ENCODE peak calls at places on chromosomes 1 and 21, in ten cellular contexts. J is testis; B is thyroid gland; X is HCT116; P is A673; U is CD8-positive, alpha-beta memory T cell; F is adipocyte; Y is colonic mucosa; M is uterus; D is HAP-1. R is an unnamed sample.

GRCh38 chr1:118963138-118963455 is 25.0 kb downstream of the TBX15 start:
- DNase-seq in D (no peak), J (no peak), P (no peak), F (no peak), M (no peak), X (no peak), Y (no peak), B (no peak), U (no peak), R (no peak)

GRCh38 chr1:56025942-56026341 is 553.4 kb downstream of the PLPP3 start:
- DNase-seq in M (no peak), X (no peak), B (no peak), U (no peak), F (peak; percentile 4), Y (no peak), P (no peak), D (no peak), J (no peak), R (no peak)

GRCh38 chr1:21496886-21497285 is 12.3 kb upstream of the ALPL start:
- DNase-seq in Y (no peak), P (no peak), M (no peak), J (no peak), F (no peak), X (no peak), U (no peak), D (no peak), B (no peak), R (no peak)

GRCh38 chr1:201016211-201016651 is 7.3 kb downstream of the KIF21B start:
- DNase-seq in P (peak; percentile 87), J (no peak), U (no peak), B (peak; percentile 19), M (no peak), X (no peak), Y (peak; percentile 77), F (peak; percentile 55), D (no peak), R (no peak)

GRCh38 chr21:39048064-39048463 is 135.2 kb downstream of the PSMG1 start:
- DNase-seq in F (no peak), U (no peak), B (peak; percentile 22), J (no peak), P (peak; percentile 12), M (no peak), D (no peak), Y (peak; percentile 65), X (no peak), R (no peak)

GRCh38 chr1:162908780-162909179 is 47.8 kb upstream of the CCDC190 start:
- DNase-seq in Y (no peak), J (no peak), X (no peak), M (no peak), B (no peak), P (no peak), D (no peak), F (peak; percentile 61), U (no peak), R (no peak)

GRCh38 chr1:165841582-165842362 is 14.4 kb downstream of the UCK2 start:
- DNase-seq in Y (no peak), M (no peak), B (no peak), X (no peak), P (peak; percentile 23), D (no peak), F (peak; percentile 7), U (no peak), J (no peak), R (no peak)

GRCh38 chr1:174158767-174159252 is 510 bp upstream of the RABGAP1L start:
- DNase-seq in B (no peak), U (peak; percentile 19), Y (no peak), J (no peak), D (no peak), M (no peak), F (no peak), P (no peak), X (no peak), R (no peak)

GRCh38 chr1:219790834-219791615 is 137.3 kb downstream of the SLC30A10 start:
- DNase-seq in F (peak; percentile 28), U (no peak), J (no peak), M (no peak), D (no peak), X (no peak), B (no peak), Y (no peak), P (no peak), R (no peak)

GRCh38 chr1:25561426-25562100 is 18.2 kb downstream of the LDLRAP1 start:
- DNase-seq in U (no peak), Y (peak; percentile 50), M (no peak), P (no peak), F (no peak), J (no peak), D (no peak), X (no peak), B (no peak), R (no peak)

DNA sequence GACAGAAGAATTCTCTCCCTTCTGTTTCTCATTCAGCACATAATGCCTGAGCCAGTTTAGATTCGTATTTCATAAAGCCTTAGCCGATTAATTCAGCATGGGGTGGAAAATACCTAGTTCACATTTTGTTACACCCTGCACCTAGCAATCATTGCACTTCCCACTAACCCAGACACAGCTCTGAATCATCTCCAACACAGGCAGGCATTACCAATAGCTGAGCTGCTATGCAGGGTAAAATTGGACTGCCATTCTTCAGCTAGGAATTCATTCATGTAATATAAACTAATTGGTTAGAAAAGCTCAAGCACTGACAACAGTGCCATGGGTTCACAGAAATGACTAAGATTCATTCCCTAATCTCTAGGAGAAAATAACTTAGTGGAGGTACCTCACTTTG is 26.9 kb upstream of the NKAIN1 start:
- DNase-seq in D (no peak), X (no peak), M (no peak), P (no peak), F (peak; percentile 20), U (no peak), J (no peak), B (no peak), Y (no peak), R (no peak)
- H3K36me3 ChIP-seq in D (peaks cover 80% of the 10 kb centered on the region), X (peaks cover 50% of the 10 kb centered on the region), M (no peaks in the 10 kb centered on the region), P (peaks cover 74% of the 10 kb centered on the region), F (peaks cover 94% of the 10 kb centered on the region), U (peaks cover 41% of the 10 kb centered on the region), J (no peaks in the 10 kb centered on the region), B (peaks cover 28% of the 10 kb centered on the region), Y (peaks cover 18% of the 10 kb centered on the region), R (no peaks in the 10 kb centered on the region)

GRCh38 chr1:4741876-4742423 is 87.5 kb downstream of the AJAP1 start:
- DNase-seq in Y (no peak), P (no peak), J (no peak), U (no peak), X (no peak), B (no peak), F (no peak), M (no peak), D (no peak), R (no peak)
- H3K9me3 ChIP-seq in Y (no peaks in the 10 kb centered on the region), P (peaks cover 4% of the 10 kb centered on the region), J (no peaks in the 10 kb centered on the region), U (no peaks in the 10 kb centered on the region), X (no peaks in the 10 kb centered on the region), B (no peaks in the 10 kb centered on the region), F (peaks cover 4% of the 10 kb centered on the region), M (no peaks in the 10 kb centered on the region), D (no peaks in the 10 kb centered on the region), R (no peaks in the 10 kb centered on the region)

GRCh38 chr1:159827102-159827490 is 423 bp downstream of the SLAMF8 start:
- DNase-seq in Y (no peak), M (no peak), F (no peak), D (no peak), X (no peak), J (no peak), U (no peak), B (no peak), P (no peak), R (no peak)

GRCh38 chr1:159826436-159827101 is at the start of gene SLAMF8:
- DNase-seq in D (no peak), J (peak; percentile 32), X (no peak), Y (peak; percentile 44), P (no peak), U (peak; percentile 49), F (no peak), B (peak; percentile 16), M (no peak), R (no peak)

GRCh38 chr1:159825564-159825963 is 1.1 kb upstream of the SLAMF8 start:
- DNase-seq in P (no peak), D (no peak), M (no peak), F (no peak), X (no peak), J (no peak), Y (no peak), B (no peak), U (no peak), R (no peak)

GRCh38 chr1:159821171-159821867 is 5.4 kb upstream of the SLAMF8 start:
- DNase-seq in U (no peak), B (no peak), F (no peak), M (no peak), X (no peak), P (no peak), Y (no peak), D (no peak), J (no peak), R (no peak)

GRCh38 chr1:159823401-159823800 is 3.3 kb upstream of the SLAMF8 start:
- DNase-seq in B (no peak), D (no peak), J (no peak), U (no peak), Y (no peak), X (no peak), F (no peak), M (no peak), P (no peak), R (no peak)
- H3K4me1 ChIP-seq in B (no peaks in the 10 kb centered on the region), D (no peaks in the 10 kb centered on the region), J (no peaks in the 10 kb centered on the region), U (peaks cover 49% of the 10 kb centered on the region), Y (no peaks in the 10 kb centered on the region), X (no peaks in the 10 kb centered on the region), F (no peaks in the 10 kb centered on the region), M (no peaks in the 10 kb centered on the region), P (peaks cover 7% of the 10 kb centered on the region), R (no peaks in the 10 kb centered on the region)

DNA sequence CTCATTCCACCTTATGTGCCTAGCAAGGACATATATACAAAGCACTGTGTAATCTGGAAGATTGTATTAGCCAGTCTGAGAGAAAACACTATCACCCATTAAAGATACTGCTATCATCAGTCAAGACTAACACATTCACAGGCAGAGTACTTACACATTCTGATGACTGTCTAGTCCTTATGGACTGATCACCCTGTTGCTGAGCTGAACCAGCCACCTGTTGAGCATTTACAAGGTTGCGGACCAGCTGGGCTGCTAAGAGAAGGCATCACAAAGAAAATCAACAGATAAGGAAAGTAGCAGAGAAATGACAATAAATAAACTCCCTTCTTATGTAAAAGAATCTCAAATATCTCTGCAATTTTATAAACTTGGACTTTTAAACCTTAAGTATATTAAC is 30.8 kb downstream of the PRPF38A start:
- DNase-seq in D (no peak), U (no peak), X (no peak), J (no peak), P (no peak), M (no peak), B (no peak), Y (no peak), F (no peak), R (no peak)
- H3K36me3 ChIP-seq in D (peaks cover 21% of the 10 kb centered on the region), U (peaks cover 42% of the 10 kb centered on the region), X (peaks cover 15% of the 10 kb centered on the region), J (no peaks in the 10 kb centered on the region), P (peaks cover 24% of the 10 kb centered on the region), M (no peaks in the 10 kb centered on the region), B (peaks cover 39% of the 10 kb centered on the region), Y (no peaks in the 10 kb centered on the region), F (peaks cover 64% of the 10 kb centered on the region), R (peaks cover 20% of the 10 kb centered on the region)

DNA sequence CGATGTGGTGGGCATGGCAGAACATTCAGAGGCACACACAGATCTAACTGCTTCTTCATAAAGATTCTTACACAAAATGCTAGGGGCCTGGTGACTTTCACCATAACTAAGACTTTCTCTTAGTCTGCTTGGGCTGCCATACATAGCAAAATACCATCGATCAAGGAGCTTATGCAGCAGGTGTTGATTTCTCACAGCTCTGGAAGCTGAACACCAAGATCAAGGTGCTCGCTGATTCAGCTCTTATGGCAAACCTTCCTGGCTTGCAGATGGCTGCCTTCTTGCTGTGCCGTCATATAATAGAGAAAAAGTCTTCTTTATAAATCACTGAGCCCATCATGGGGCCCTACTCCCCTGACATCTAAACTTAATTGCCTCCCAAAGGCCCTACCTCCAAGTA is 487.3 kb downstream of the AJAP1 start:
- DNase-seq in F (no peak), J (no peak), X (no peak), B (no peak), P (no peak), U (no peak), D (no peak), Y (no peak), M (no peak), R (peak; percentile 41)
- H3K9me3 ChIP-seq in F (no peaks in the 10 kb centered on the region), J (no peaks in the 10 kb centered on the region), X (peaks cover 7% of the 10 kb centered on the region), B (no peaks in the 10 kb centered on the region), P (peaks cover 6% of the 10 kb centered on the region), U (no peaks in the 10 kb centered on the region), D (no peaks in the 10 kb centered on the region), Y (no peaks in the 10 kb centered on the region), M (no peaks in the 10 kb centered on the region), R (no peaks in the 10 kb centered on the region)

R was measured in body of pancreas.